ENCODE peak calls at places on chromosomes 3 and 15, in four cellular contexts. One of them, this sample, is unnamed.

GRCh38 chr3:106673926-106674569 is 703.2 kb upstream of the CCDC54 start:
- DNase-seq in MM.1S: no peak
- DNase-seq in aorta: no peak
- DNase-seq in heart right ventricle: no peak
- DNase-seq in this sample: no peak

GRCh38 chr3:114179575-114179974 is 723 bp upstream of the DRD3 start:
- DNase-seq in MM.1S: no peak
- DNase-seq in aorta: no peak
- DNase-seq in heart right ventricle: no peak
- DNase-seq in this sample: no peak

GRCh38 chr3:105752791-105753415 is 115.9 kb downstream of the CBLB start:
- DNase-seq in MM.1S: peak; percentile 70
- DNase-seq in aorta: no peak
- DNase-seq in heart right ventricle: no peak
- DNase-seq in this sample: no peak

GRCh38 chr15:70758790-70759462 is 4.4 kb downstream of the UACA start:
- DNase-seq in MM.1S: no peak
- DNase-seq in aorta: no peak
- DNase-seq in heart right ventricle: no peak
- DNase-seq in this sample: no peak

GRCh38 chr15:85964471-85964870 is 115.2 kb upstream of the AGBL1 start:
- DNase-seq in MM.1S: no peak
- DNase-seq in aorta: no peak
- DNase-seq in heart right ventricle: no peak
- DNase-seq in this sample: no peak

GRCh38 chr15:52243697-52244555 is 51.7 kb downstream of the MYO5C start:
- DNase-seq in MM.1S: no peak
- DNase-seq in aorta: no peak
- DNase-seq in heart right ventricle: no peak
- DNase-seq in this sample: no peak

GRCh38 chr3:127749787-127750225 is 72.5 kb downstream of the MGLL start:
- DNase-seq in MM.1S: peak; percentile 25
- DNase-seq in aorta: no peak
- DNase-seq in heart right ventricle: no peak
- DNase-seq in this sample: peak; percentile 47

GRCh38 chr3:191774485-191774884 is 313.5 kb downstream of the PYDC2 start:
- DNase-seq in MM.1S: no peak
- DNase-seq in aorta: no peak
- DNase-seq in heart right ventricle: no peak
- DNase-seq in this sample: no peak

GRCh38 chr3:53123953-53124352 is 6.3 kb downstream of the RFT1 start:
- DNase-seq in MM.1S: no peak
- DNase-seq in aorta: no peak
- DNase-seq in heart right ventricle: no peak
- DNase-seq in this sample: no peak

GRCh38 chr3:53122933-53123305 is 7.3 kb downstream of the RFT1 start:
- DNase-seq in MM.1S: no peak
- DNase-seq in aorta: no peak
- DNase-seq in heart right ventricle: no peak
- DNase-seq in this sample: no peak

GRCh38 chr3:53123510-53123909 is 6.7 kb downstream of the RFT1 start:
- DNase-seq in MM.1S: no peak
- DNase-seq in aorta: no peak
- DNase-seq in heart right ventricle: no peak
- DNase-seq in this sample: no peak

GRCh38 chr3:53120336-53120735 is 9.9 kb downstream of the RFT1 start:
- DNase-seq in MM.1S: no peak
- DNase-seq in aorta: no peak
- DNase-seq in heart right ventricle: no peak
- DNase-seq in this sample: no peak

GRCh38 chr3:53122255-53122932 is 7.8 kb downstream of the RFT1 start:
- DNase-seq in MM.1S: no peak
- DNase-seq in aorta: no peak
- DNase-seq in heart right ventricle: no peak
- DNase-seq in this sample: no peak
- H3K4me1 ChIP-seq in MM.1S: no peaks in the 10 kb centered on the region
- H3K4me1 ChIP-seq in aorta: no peaks in the 10 kb centered on the region
- H3K4me1 ChIP-seq in heart right ventricle: peaks cover 21% of the 10 kb centered on the region
- H3K4me1 ChIP-seq in this sample: no peaks in the 10 kb centered on the region

DNA sequence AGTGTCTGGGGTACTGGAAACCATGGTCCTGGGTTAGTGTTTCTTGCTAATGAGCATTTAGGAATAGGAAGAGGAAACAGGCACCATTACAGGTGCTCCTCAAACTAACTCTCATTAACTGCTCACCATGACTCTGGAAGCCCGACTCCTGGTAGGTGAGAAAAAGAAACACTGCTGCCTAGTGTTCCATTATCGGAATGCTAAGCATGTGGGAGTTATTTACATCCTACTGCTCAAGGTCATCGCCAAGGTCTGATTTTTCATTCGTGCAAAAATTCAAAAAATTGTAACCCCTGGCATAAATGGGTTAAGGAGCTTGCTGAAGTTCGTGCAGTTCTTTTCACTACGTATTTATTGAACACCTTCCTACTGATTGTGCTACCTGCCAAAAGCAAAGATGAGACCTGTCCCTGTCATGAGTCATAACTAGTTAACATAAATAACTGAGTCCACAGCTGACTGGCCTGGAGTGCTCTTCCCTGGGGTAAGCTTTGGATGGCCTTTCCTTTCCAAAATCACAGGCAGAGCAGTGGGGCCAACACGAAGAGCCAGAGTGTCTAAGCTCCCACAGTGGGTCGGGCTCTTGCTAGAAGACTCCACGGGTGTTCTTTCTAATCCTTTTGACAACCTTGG is 22.7 kb upstream of the PAQR5 start:
- DNase-seq in MM.1S: no peak
- DNase-seq in aorta: no peak
- DNase-seq in heart right ventricle: no peak
- DNase-seq in this sample: no peak
- H3K4me1 ChIP-seq in MM.1S: peaks cover 11% of the 10 kb centered on the region
- H3K4me1 ChIP-seq in aorta: no peaks in the 10 kb centered on the region
- H3K4me1 ChIP-seq in heart right ventricle: no peaks in the 10 kb centered on the region
- H3K4me1 ChIP-seq in this sample: no peaks in the 10 kb centered on the region

GRCh38 chr15:73982251-73982962 is 9.7 kb downstream of the STOML1 start:
- DNase-seq in MM.1S: no peak
- DNase-seq in aorta: peak; percentile 94
- DNase-seq in heart right ventricle: peak; percentile 89
- DNase-seq in this sample: peak; percentile 90
- H3K4me1 ChIP-seq in MM.1S: peaks cover 12% of the 10 kb centered on the region
- H3K4me1 ChIP-seq in aorta: no peaks in the 10 kb centered on the region
- H3K4me1 ChIP-seq in heart right ventricle: peaks cover 78% of the 10 kb centered on the region
- H3K4me1 ChIP-seq in this sample: peaks cover 70% of the 10 kb centered on the region

GRCh38 chr15:91306155-91306554 is 206.1 kb downstream of the SV2B start:
- DNase-seq in MM.1S: no peak
- DNase-seq in aorta: no peak
- DNase-seq in heart right ventricle: no peak
- DNase-seq in this sample: no peak

GRCh38 chr15:91304794-91305193 is 204.7 kb downstream of the SV2B start:
- DNase-seq in MM.1S: no peak
- DNase-seq in aorta: no peak
- DNase-seq in heart right ventricle: peak; percentile 24
- DNase-seq in this sample: no peak

GRCh38 chr15:91308855-91309254 is 208.8 kb downstream of the SV2B start:
- DNase-seq in MM.1S: no peak
- DNase-seq in aorta: no peak
- DNase-seq in heart right ventricle: no peak
- DNase-seq in this sample: no peak

GRCh38 chr15:91308209-91308608 is 208.2 kb downstream of the SV2B start:
- DNase-seq in MM.1S: no peak
- DNase-seq in aorta: no peak
- DNase-seq in heart right ventricle: no peak
- DNase-seq in this sample: no peak

DNA sequence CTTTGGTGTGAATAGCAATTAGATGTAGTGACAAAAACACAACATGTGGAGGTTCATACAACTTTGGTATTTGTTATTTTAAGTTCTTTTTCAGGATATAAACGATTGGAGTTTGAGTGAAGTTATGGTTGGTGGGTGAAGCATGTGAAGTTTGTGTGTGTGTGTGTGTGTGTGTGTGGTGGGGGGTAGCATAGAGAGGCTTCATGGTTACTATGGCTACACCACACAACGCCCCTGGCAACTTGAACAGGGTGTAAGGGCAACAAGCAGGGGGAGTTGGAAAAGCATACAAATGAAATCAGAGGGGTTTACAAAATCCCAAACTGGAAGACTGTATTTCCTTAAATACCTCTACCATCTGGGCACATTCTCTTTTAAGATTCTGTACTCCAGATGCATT is 207.5 kb downstream of the SV2B start:
- DNase-seq in MM.1S: no peak
- DNase-seq in aorta: no peak
- DNase-seq in heart right ventricle: no peak
- DNase-seq in this sample: no peak
- H3K4me1 ChIP-seq in MM.1S: no peaks in the 10 kb centered on the region
- H3K4me1 ChIP-seq in aorta: no peaks in the 10 kb centered on the region
- H3K4me1 ChIP-seq in heart right ventricle: peaks cover 33% of the 10 kb centered on the region
- H3K4me1 ChIP-seq in this sample: no peaks in the 10 kb centered on the region

GRCh38 chr3:189273736-189274135 is 102.0 kb downstream of the TPRG1 start:
- DNase-seq in MM.1S: no peak
- DNase-seq in aorta: no peak
- DNase-seq in heart right ventricle: no peak
- DNase-seq in this sample: no peak
- H3K4me1 ChIP-seq in MM.1S: no peaks in the 10 kb centered on the region
- H3K4me1 ChIP-seq in aorta: no peaks in the 10 kb centered on the region
- H3K4me1 ChIP-seq in heart right ventricle: peaks cover 19% of the 10 kb centered on the region
- H3K4me1 ChIP-seq in this sample: no peaks in the 10 kb centered on the region

This sample was measured in spleen.